ENCODE peak calls at places on chromosomes 1 and 21, in six cellular contexts. V, Q, O, P, R and E are unnamed samples.

GRCh38 chr1:60386259-60386658 is 312.7 kb upstream of the C1orf87 start:
- DNase-seq in V (no peak), Q (no peak), O (no peak), P (no peak), R (no peak), E (no peak)

GRCh38 chr1:40890771-40891170 is 28.6 kb upstream of the CITED4 start:
- DNase-seq in V (no peak), Q (no peak), O (no peak), P (no peak), R (no peak), E (no peak)

GRCh38 chr1:204293605-204294365 is 65.9 kb downstream of the PLEKHA6 start:
- DNase-seq in V (no peak), Q (no peak), O (no peak), P (no peak), R (no peak), E (no peak)

GRCh38 chr1:10402729-10403274 is 3.9 kb downstream of the PGD start:
- DNase-seq in V (no peak), Q (peak; percentile 62), O (no peak), P (no peak), R (no peak), E (no peak)

GRCh38 chr1:197463142-197463541 is 195.1 kb downstream of the CRB1 start:
- DNase-seq in V (no peak), Q (no peak), O (no peak), P (no peak), R (no peak), E (no peak)

GRCh38 chr1:85911742-85912141 is 203.5 kb upstream of the ZNHIT6 start:
- DNase-seq in V (no peak), Q (peak; percentile 3), O (no peak), P (no peak), R (no peak), E (no peak)

GRCh38 chr1:193408782-193409293 is 222.4 kb upstream of the B3GALT2 start:
- DNase-seq in V (peak; percentile 58), Q (peak; percentile 43), O (no peak), P (peak; percentile 98), R (peak; percentile 40), E (peak; percentile 93)

GRCh38 chr1:110515896-110516295 is 3.1 kb downstream of the KCNA10 start:
- DNase-seq in V (no peak), Q (no peak), O (no peak), P (no peak), R (no peak), E (no peak)

GRCh38 chr21:44496900-44497550 is 41.7 kb downstream of the LRRC3 start:
- DNase-seq in V (no peak), Q (no peak), O (no peak), P (no peak), R (no peak), E (no peak)

GRCh38 chr1:19044471-19044870 is 88.0 kb upstream of the IFFO2 start:
- DNase-seq in V (no peak), Q (no peak), O (no peak), P (no peak), R (no peak), E (no peak)

GRCh38 chr1:223129229-223129851 is 13.7 kb downstream of the TLR5 start:
- DNase-seq in V (peak; percentile 83), Q (peak; percentile 61), O (no peak), P (peak; percentile 82), R (peak; percentile 77), E (peak; percentile 74)

GRCh38 chr1:185157599-185158469 is 867 bp downstream of the SWT1 start:
- DNase-seq in V (no peak), Q (peak; percentile 1), O (no peak), P (no peak), R (no peak), E (no peak)

GRCh38 chr1:27111771-27112573 is 43.0 kb downstream of the SLC9A1 start:
- DNase-seq in V (peak; percentile 74), Q (peak; percentile 81), O (no peak), P (peak; percentile 96), R (peak; percentile 80), E (peak; percentile 83)

GRCh38 chr1:240280560-240281322 is 189.1 kb downstream of the FMN2 start:
- DNase-seq in V (no peak), Q (no peak), O (no peak), P (no peak), R (peak; percentile 19), E (no peak)

GRCh38 chr1:80018348-80018747 is 1011.8 kb upstream of the ADGRL4 start:
- DNase-seq in V (no peak), Q (no peak), O (no peak), P (no peak), R (no peak), E (no peak)

GRCh38 chr1:99264201-99265021 is at the start of gene PLPPR4:
- DNase-seq in V (peak; percentile 50), Q (peak; percentile 2), O (no peak), P (peak; percentile 63), R (peak; percentile 12), E (peak; percentile 61)

GRCh38 chr1:147897030-147897756 is 5.4 kb upstream of the GJA8 start:
- DNase-seq in V (no peak), Q (no peak), O (no peak), P (peak; percentile 59), R (no peak), E (no peak)

GRCh38 chr1:79082233-79082632 is 75.7 kb upstream of the ADGRL4 start:
- DNase-seq in V (no peak), Q (no peak), O (no peak), P (no peak), R (no peak), E (no peak)

GRCh38 chr1:83929184-83929583 is 69.7 kb downstream of the TTLL7 start:
- DNase-seq in V (no peak), Q (no peak), O (no peak), P (no peak), R (no peak), E (no peak)

GRCh38 chr1:224173523-224173922 is 9.5 kb upstream of the DEGS1 start:
- DNase-seq in V (no peak), Q (no peak), O (no peak), P (no peak), R (no peak), E (no peak)

GRCh38 chr21:46089285-46089684 is 8.6 kb upstream of the COL6A2 start:
- DNase-seq in V (no peak), Q (no peak), O (no peak), P (no peak), R (no peak), E (no peak)

GRCh38 chr21:26840912-26841311 is 4.3 kb downstream of the ADAMTS1 start:
- DNase-seq in V (no peak), Q (peak; percentile 13), O (no peak), P (peak; percentile 70), R (no peak), E (no peak)

DNA sequence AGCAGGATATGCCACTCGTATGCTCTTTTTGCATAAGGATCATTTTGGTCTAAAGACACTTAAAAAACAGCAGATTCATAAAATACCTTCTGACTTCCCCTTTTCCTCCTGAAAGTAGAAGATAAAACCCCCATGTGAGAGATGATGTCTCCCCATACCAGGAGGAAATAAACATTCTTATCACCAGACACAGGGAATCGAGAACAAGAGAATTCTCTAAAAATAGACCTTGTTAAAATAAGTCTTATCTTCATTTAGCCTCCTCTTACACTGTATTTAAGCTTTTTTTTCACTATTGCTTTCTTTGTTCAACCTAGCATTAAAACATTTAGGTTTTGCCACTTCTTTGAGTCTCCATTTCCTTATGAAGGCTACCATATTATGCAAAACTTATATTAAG is 709.3 kb downstream of the KCNT2 start:
- DNase-seq in V (no peak), Q (no peak), O (no peak), P (no peak), R (no peak), E (no peak)
- TF ChIP-seq POLR2A in V (no peak), Q (no peak), O (no peak), P (no peak), R (no peak), E (no peak)

GRCh38 chr1:115400426-115400825 is 62.4 kb upstream of the NGF start:
- DNase-seq in V (no peak), Q (no peak), O (no peak), P (no peak), R (no peak), E (no peak)
- H3K4me3 ChIP-seq in V (no peak overlapping the region), Q (no peak overlapping the region), O (no peak overlapping the region), P (no peak overlapping the region), R (no peak overlapping the region), E (no peak overlapping the region)

GRCh38 chr1:201895913-201896807 is 7.5 kb downstream of the SHISA4 start:
- DNase-seq in V (peak; percentile 91), Q (peak; percentile 88), O (peak; percentile 40), P (peak; percentile 97), R (peak; percentile 92), E (peak; percentile 92)

GRCh38 chr1:201895120-201895665 is 6.5 kb downstream of the SHISA4 start:
- DNase-seq in V (no peak), Q (no peak), O (no peak), P (no peak), R (no peak), E (no peak)

GRCh38 chr1:201898992-201899391 is 10.3 kb downstream of the SHISA4 start:
- DNase-seq in V (no peak), Q (no peak), O (no peak), P (no peak), R (no peak), E (no peak)

GRCh38 chr1:201898240-201898894 is 9.7 kb downstream of the SHISA4 start:
- DNase-seq in V (no peak), Q (no peak), O (no peak), P (no peak), R (no peak), E (no peak)

DNA sequence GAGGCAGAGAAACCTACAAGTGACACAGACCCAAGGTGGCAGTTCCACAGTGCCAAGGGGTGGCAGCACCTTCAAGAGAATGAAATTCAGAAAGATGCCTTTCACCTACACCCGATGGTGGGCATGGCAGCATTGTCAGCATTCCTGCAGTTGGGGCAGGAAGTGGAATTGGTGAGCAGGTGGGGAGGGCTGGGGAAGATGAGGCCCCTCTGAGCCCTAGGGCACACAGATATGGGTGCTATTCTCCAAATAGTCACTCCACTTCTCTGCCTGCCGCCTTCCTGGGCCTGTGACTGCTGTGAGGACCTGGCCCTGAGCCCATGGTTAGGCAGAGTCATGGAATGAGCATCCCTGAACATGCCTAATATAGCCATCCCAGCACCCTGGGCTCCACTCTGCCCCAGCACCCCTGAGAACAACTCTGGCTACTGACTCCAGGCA is 8.3 kb downstream of the SHISA4 start:
- DNase-seq in V (no peak), Q (peak; percentile 48), O (no peak), P (no peak), R (peak; percentile 44), E (no peak)
- TF ChIP-seq CTCF in V (no peak), Q (peak; percentile 32), O (no peak), P (no peak), R (no peak), E (no peak)

GRCh38 chr1:37807555-37808368 is at the start of the genes C1orf122 and YRDC:
- DNase-seq in V (peak; percentile 96), Q (peak; percentile 90), O (peak; percentile 35), P (peak; percentile 97), R (peak; percentile 96), E (peak; percentile 97)
- TF ChIP-seq POLR2A in V (peak; percentile 74), Q (peak; percentile 69), O (peak; percentile 98), P (peak; percentile 84), R (peak; percentile 82), E (peak; percentile 39)

GRCh38 chr1:191096405-191096804 is 618.7 kb upstream of the BRINP3 start:
- DNase-seq in V (no peak), Q (no peak), O (no peak), P (no peak), R (no peak), E (no peak)
- H3K4me3 ChIP-seq in V (no peak overlapping the region), Q (no peak overlapping the region), O (no peak overlapping the region), P (no peak overlapping the region), R (no peak overlapping the region), E (no peak overlapping the region)